ENCODE peak calls at places on chromosomes 3 and 15, in four cellular contexts. L is hepatocyte, U is lower lobe of right lung, H is astrocyte of the spinal cord. T is an unnamed sample.

GRCh38 chr3:86282106-86282787 is 708.7 kb downstream of the VGLL3 start:
- DNase-seq in L (no peak), U (no peak), H (no peak), T (no peak)

GRCh38 chr15:98076021-98076816 is 115.7 kb downstream of the ARRDC4 start:
- DNase-seq in L (peak), U (peak), H (no peak), T (peak)

GRCh38 chr3:168820748-168821445 is 725.2 kb upstream of the GOLIM4 start:
- DNase-seq in L (no peak), U (no peak), H (no peak), T (no peak)

GRCh38 chr3:8524656-8525399 is 23.2 kb downstream of the LMCD1 start:
- DNase-seq in L (no peak), U (no peak), H (no peak), T (no peak)

GRCh38 chr3:143078883-143079282 is 40.7 kb upstream of the CHST2 start:
- DNase-seq in L (no peak), U (no peak), H (peak), T (no peak)

GRCh38 chr15:70627734-70628541 is 135.4 kb downstream of the UACA start:
- DNase-seq in L (no peak), U (no peak), H (peak), T (no peak)

GRCh38 chr15:91855684-91856553 is 2.4 kb downstream of the SLCO3A1 start:
- DNase-seq in L (peak), U (peak), H (no peak), T (no peak)

GRCh38 chr15:63870043-63870394 is 36.3 kb upstream of the HERC1 start:
- DNase-seq in L (no peak), U (no peak), H (no peak), T (no peak)

GRCh38 chr3:159828542-159828943 is 160.1 kb upstream of the IL12A start:
- DNase-seq in L (peak), U (no peak), H (peak), T (no peak)

GRCh38 chr3:111618945-111619344 is 23.8 kb upstream of the ZBED2 start:
- DNase-seq in L (no peak), U (no peak), H (no peak), T (no peak)

GRCh38 chr3:111617406-111617805 is 22.3 kb upstream of the ZBED2 start:
- DNase-seq in L (no peak), U (no peak), H (no peak), T (no peak)

GRCh38 chr3:111615880-111616279 is 20.7 kb upstream of the ZBED2 start:
- DNase-seq in L (no peak), U (no peak), H (no peak), T (no peak)

GRCh38 chr3:111617912-111618601 is 22.9 kb upstream of the ZBED2 start:
- DNase-seq in L (no peak), U (no peak), H (no peak), T (no peak)

GRCh38 chr3:111616417-111617105 is 21.4 kb upstream of the ZBED2 start:
- DNase-seq in L (peak), U (peak), H (no peak), T (peak)
- TF ChIP-seq CTCF in L (no peak), U (no peak), H (no peak), T (no peak)

GRCh38 chr3:14918356-14918860 is 29.0 kb upstream of the NR2C2 start:
- DNase-seq in L (no peak), U (no peak), H (no peak), T (no peak)

GRCh38 chr3:14914777-14915113 is 32.6 kb upstream of the NR2C2 start:
- DNase-seq in L (no peak), U (no peak), H (no peak), T (no peak)

GRCh38 chr3:14913071-14913925 is 34.1 kb upstream of the NR2C2 start:
- DNase-seq in L (no peak), U (no peak), H (no peak), T (no peak)

GRCh38 chr3:14913926-14914776 is 33.2 kb upstream of the NR2C2 start:
- DNase-seq in L (no peak), U (no peak), H (no peak), T (no peak)

DNA sequence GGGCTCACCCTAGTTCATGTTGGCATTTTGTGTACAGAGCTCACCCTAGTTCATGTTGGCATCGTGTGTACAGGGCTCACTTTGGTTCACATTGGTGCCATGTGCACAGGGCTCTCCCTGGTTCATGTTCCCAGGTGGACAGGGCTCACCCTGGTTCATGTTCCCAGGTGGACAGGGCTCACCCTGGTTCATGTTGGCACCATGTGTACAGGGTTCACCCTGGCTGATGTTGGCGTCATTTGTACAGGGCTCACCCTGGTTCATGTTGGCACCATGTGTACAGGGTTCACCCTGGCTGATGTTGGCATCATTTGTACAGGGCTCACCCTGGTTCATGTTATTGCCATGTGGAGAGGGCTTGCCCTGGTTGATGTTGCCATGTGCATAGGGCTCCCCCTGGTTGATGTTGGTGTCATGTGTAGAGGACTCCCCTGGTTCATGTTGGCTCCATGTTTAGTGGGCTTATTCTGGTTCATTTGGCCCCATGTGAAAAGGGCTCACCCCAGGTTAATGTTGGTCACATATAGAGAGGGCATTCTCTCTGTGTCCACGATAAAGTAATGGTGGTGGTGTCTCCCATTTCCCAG is 31.7 kb upstream of the NR2C2 start:
- DNase-seq in L (no peak), U (no peak), H (no peak), T (no peak)
- TF ChIP-seq CTCF in L (peak), U (no peak), H (no peak), T (peak)

DNA sequence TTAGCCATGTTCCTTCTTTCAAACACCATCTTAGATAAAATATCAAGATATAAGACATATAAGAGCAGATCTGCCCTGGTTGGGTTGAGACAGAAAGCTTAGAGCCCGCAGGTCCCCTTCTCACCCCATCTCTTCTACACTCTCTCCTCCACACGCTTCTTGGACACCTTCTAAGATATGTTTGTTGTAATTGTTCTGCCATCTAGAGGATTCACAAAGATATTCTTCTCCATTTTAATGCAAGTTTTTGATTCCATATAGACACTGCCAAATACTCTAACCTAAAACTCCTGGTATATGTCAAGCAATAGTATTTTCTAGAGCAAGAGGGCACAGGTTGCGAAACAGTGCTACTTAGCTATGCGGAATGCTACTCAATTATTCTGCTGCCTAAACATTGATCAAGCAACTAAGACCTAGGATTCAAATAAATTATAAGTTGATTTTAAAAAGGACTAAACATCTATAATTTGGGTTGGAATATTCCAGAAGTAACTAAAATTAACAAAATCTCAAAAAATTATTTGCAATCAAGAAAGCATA is 6.8 kb downstream of the CHRM5 start:
- DNase-seq in L (no peak), U (no peak), H (no peak), T (no peak)
- TF ChIP-seq CTCF in L (peak), U (no peak), H (no peak), T (no peak)

GRCh38 chr3:118408431-118408830 is 626.2 kb downstream of the IGSF11 start:
- DNase-seq in L (no peak), U (no peak), H (no peak), T (no peak)
- TF ChIP-seq CTCF in L (no peak), U (no peak), H (no peak), T (no peak)

T was measured in kidney.